ENCODE peak calls at places on chromosome 7, in six cellular contexts. Q, T, O, X, P and K are unnamed samples.

GRCh38 chr7:23955145-23955544 is 245.1 kb downstream of the STK31 start:
- DNase-seq in P (no peak), T (no peak), X (no peak), O (no peak), Q (no peak), K (peak; percentile 55)

GRCh38 chr7:77982926-77983550 is 184.5 kb downstream of the PHTF2 start:
- DNase-seq in T (no peak), X (no peak), O (peak; percentile 16), P (no peak), Q (peak; percentile 34), K (peak; percentile 69)

GRCh38 chr7:51882412-51882811 is 565.8 kb upstream of the COBL start:
- DNase-seq in T (no peak), P (no peak), O (no peak), Q (no peak), X (no peak), K (no peak)

GRCh38 chr7:73739387-73739767 is 775 bp upstream of the ABHD11 start:
- DNase-seq in T (no peak), X (no peak), O (no peak), P (no peak), Q (no peak), K (no peak)

GRCh38 chr7:128932862-128933821 is 4.6 kb upstream of the IRF5 start:
- DNase-seq in X (no peak), Q (peak; percentile 60), P (no peak), O (no peak), T (peak; percentile 8), K (no peak)

GRCh38 chr7:138091073-138091472 is 14.8 kb downstream of the AKR1D1 start:
- DNase-seq in O (no peak), Q (no peak), T (no peak), P (no peak), X (no peak), K (no peak)

GRCh38 chr7:120723465-120724385 is 134.2 kb downstream of the TSPAN12 start:
- DNase-seq in T (no peak), Q (no peak), X (no peak), P (no peak), O (no peak), K (no peak)

GRCh38 chr7:141752634-141753033 is 11.3 kb upstream of the TAS2R3 start:
- DNase-seq in P (no peak), Q (no peak), T (peak; percentile 10), X (no peak), O (no peak), K (peak; percentile 30)

GRCh38 chr7:19051767-19052375 is 65.6 kb downstream of the TWIST1 start:
- DNase-seq in O (peak; percentile 54), X (no peak), T (peak; percentile 58), P (peak; percentile 16), Q (peak; percentile 26), K (peak; percentile 70)

GRCh38 chr7:98360221-98361124 is 40.4 kb downstream of the BAIAP2L1 start:
- DNase-seq in O (no peak), T (no peak), X (no peak), Q (no peak), P (no peak), K (no peak)

GRCh38 chr7:79329464-79329863 is 124.0 kb downstream of the MAGI2 start:
- DNase-seq in Q (no peak), P (no peak), T (no peak), O (no peak), X (no peak), K (no peak)

GRCh38 chr7:151330181-151330580 is 11.4 kb upstream of the NUB1 start:
- DNase-seq in T (no peak), X (no peak), Q (no peak), P (no peak), O (no peak), K (no peak)

GRCh38 chr7:50628469-50629084 is 63.4 kb upstream of the DDC start:
- DNase-seq in X (no peak), T (no peak), O (no peak), P (no peak), Q (no peak), K (no peak)

GRCh38 chr7:78924581-78924980 is 528.9 kb downstream of the MAGI2 start:
- DNase-seq in X (no peak), O (peak; percentile 24), Q (no peak), T (peak; percentile 45), P (no peak), K (peak; percentile 50)

GRCh38 chr7:69364814-69365587 is 233.3 kb upstream of the AUTS2 start:
- DNase-seq in X (no peak), Q (no peak), P (no peak), O (no peak), T (peak; percentile 8), K (no peak)

GRCh38 chr7:140060788-140061606 is 1.8 kb downstream of the PARP12 start:
- DNase-seq in P (peak; percentile 69), T (peak; percentile 59), Q (no peak), O (peak; percentile 9), X (no peak), K (peak; percentile 26)

GRCh38 chr7:98870071-98870651 is 347 bp upstream of the TMEM130 start:
- DNase-seq in T (peak; percentile 34), O (peak; percentile 37), P (peak; percentile 26), X (peak; percentile 89), Q (peak; percentile 69), K (peak; percentile 27)

GRCh38 chr7:17101207-17101696 is 197.2 kb upstream of the AHR start:
- DNase-seq in P (no peak), O (no peak), Q (no peak), X (no peak), T (no peak), K (no peak)

GRCh38 chr7:30146127-30146612 is 11.4 kb downstream of the MTURN start:
- DNase-seq in O (no peak), T (no peak), Q (no peak), P (no peak), X (no peak), K (no peak)

GRCh38 chr7:6202117-6202516 is 70.3 kb downstream of the CYTH3 start:
- DNase-seq in T (no peak), X (no peak), O (no peak), P (no peak), Q (no peak), K (no peak)

GRCh38 chr7:114293289-114294012 is 121.2 kb upstream of the FOXP2 start:
- DNase-seq in X (no peak), Q (no peak), T (no peak), O (no peak), P (no peak), K (no peak)

GRCh38 chr7:49398730-49399129 is 374.7 kb upstream of the VWC2 start:
- DNase-seq in X (no peak), P (no peak), Q (no peak), O (peak; percentile 69), T (peak; percentile 54), K (peak; percentile 95)

GRCh38 chr7:151631968-151632749 is 112.5 kb upstream of the RHEB start:
- DNase-seq in O (peak; percentile 77), Q (peak; percentile 96), X (peak; percentile 90), T (peak; percentile 61), P (peak; percentile 84), K (peak; percentile 85)

GRCh38 chr7:2471396-2471795 is 4.8 kb downstream of the GRIFIN start:
- DNase-seq in P (peak; percentile 69), X (no peak), T (no peak), Q (no peak), O (peak; percentile 59), K (no peak)

GRCh38 chr7:144391823-144392255 is 11.7 kb downstream of the NOBOX start:
- DNase-seq in P (no peak), O (peak; percentile 69), X (peak; percentile 10), Q (peak; percentile 28), T (peak; percentile 70), K (peak; percentile 74)